ENCODE peak calls at places on chromosomes 7 and 10, in five cellular contexts. L, T, N, E and K are unnamed samples.

GRCh38 chr7:152894295-152895170 is 135.0 kb downstream of the ACTR3B start:
- DNase-seq in L (no peak), N (no peak), T (peak; percentile 76), E (peak; percentile 8), K (no peak)

GRCh38 chr7:143909863-143910262 is 7.9 kb upstream of the TCAF1 start:
- DNase-seq in L (no peak), T (no peak), N (no peak), E (no peak), K (no peak)

GRCh38 chr7:44223362-44224114 is 22.8 kb downstream of the YKT6 start:
- DNase-seq in T (no peak), N (no peak), E (no peak), L (peak; percentile 47), K (no peak)

GRCh38 chr10:124640056-124640455 is 104.1 kb downstream of the FAM53B start:
- DNase-seq in N (no peak), E (no peak), L (no peak), T (no peak), K (no peak)

GRCh38 chr10:30436200-30436599 is 2.2 kb downstream of the MAP3K8 start:
- DNase-seq in T (peak; percentile 69), N (no peak), L (no peak), E (peak; percentile 89), K (no peak)

GRCh38 chr7:137937202-137937560 is 64.7 kb downstream of the CREB3L2 start:
- DNase-seq in L (no peak), N (no peak), E (no peak), T (no peak), K (no peak)

GRCh38 chr10:52387744-52388143 is 73.7 kb downstream of the DKK1 start:
- DNase-seq in T (no peak), N (no peak), L (no peak), E (no peak), K (no peak)

GRCh38 chr10:124145109-124145860 is 51.9 kb upstream of the CHST15 start:
- DNase-seq in T (no peak), E (peak; percentile 88), N (no peak), L (no peak), K (no peak)

GRCh38 chr7:2523941-2524807 is 4.6 kb downstream of the LFNG start:
- DNase-seq in E (peak; percentile 57), N (no peak), L (no peak), T (peak; percentile 83), K (no peak)

GRCh38 chr10:54854843-54855242 is 53.8 kb upstream of the PCDH15 start:
- DNase-seq in E (no peak), L (no peak), T (no peak), N (no peak), K (no peak)

GRCh38 chr10:122567056-122567660 is 6.6 kb downstream of the DMBT1 start:
- DNase-seq in L (no peak), N (peak; percentile 17), E (peak; percentile 26), T (peak; percentile 54), K (no peak)

GRCh38 chr10:35635576-35635975 is 6.5 kb downstream of the FZD8 start:
- DNase-seq in L (no peak), E (peak; percentile 77), T (peak; percentile 65), N (peak; percentile 12), K (no peak)

GRCh38 chr7:8724080-8724718 is 290.8 kb downstream of the NXPH1 start:
- DNase-seq in N (no peak), E (no peak), T (peak; percentile 69), L (no peak), K (no peak)

GRCh38 chr10:114526112-114526496 is 121.8 kb upstream of the AFAP1L2 start:
- DNase-seq in T (no peak), L (no peak), E (no peak), N (no peak), K (no peak)

GRCh38 chr10:104445359-104445758 is 91.7 kb downstream of the CFAP58 start:
- DNase-seq in N (no peak), L (no peak), T (no peak), E (no peak), K (no peak)

GRCh38 chr10:26336979-26337378 is 101.2 kb upstream of the APBB1IP start:
- DNase-seq in T (no peak), L (no peak), E (no peak), N (no peak), K (no peak)

GRCh38 chr7:43612128-43612527 is 29.2 kb downstream of the STK17A start:
- DNase-seq in T (no peak), L (no peak), E (peak; percentile 26), N (no peak), K (no peak)

GRCh38 chr10:95290801-95291633 is at the start of gene PDLIM1:
- DNase-seq in T (peak; percentile 83), N (peak; percentile 3), L (no peak), E (peak; percentile 74), K (no peak)

GRCh38 chr10:44715081-44715480 is 196.1 kb upstream of the TMEM72 start:
- DNase-seq in T (no peak), E (peak; percentile 18), L (no peak), N (no peak), K (no peak)

GRCh38 chr7:114708646-114709045 is 213.2 kb upstream of the MDFIC start:
- DNase-seq in T (no peak), N (no peak), E (no peak), L (no peak), K (no peak)

GRCh38 chr7:132804849-132805485 is 228.7 kb upstream of the PLXNA4 start:
- DNase-seq in N (no peak), L (no peak), T (no peak), E (no peak), K (no peak)